ENCODE peak calls at places on chromosome 21, in seven cellular contexts. One of them, this sample, is unnamed.

GRCh38 chr21:36175771-36176565 is 19.3 kb downstream of the DOP1B start:
- DNase-seq in activated CD4-positive, CD25-positive, alpha-beta regulatory T cell treated with anti-CD3 and anti-CD28 coated beads, Interleukin-2, amount 50 U/mL, for 72 hours: no peak
- DNase-seq in hippocampal formation: no peak
- DNase-seq in body of pancreas: no peak
- DNase-seq in AG08396: no peak
- DNase-seq in fibroblast of villous mesenchyme: no peak
- DNase-seq in islet precursor cell: no peak
- DNase-seq in this sample: no peak

GRCh38 chr21:45447821-45448220 is 42.9 kb downstream of the COL18A1 start:
- DNase-seq in activated CD4-positive, CD25-positive, alpha-beta regulatory T cell treated with anti-CD3 and anti-CD28 coated beads, Interleukin-2, amount 50 U/mL, for 72 hours: no peak
- DNase-seq in hippocampal formation: no peak
- DNase-seq in body of pancreas: no peak
- DNase-seq in AG08396: no peak
- DNase-seq in fibroblast of villous mesenchyme: no peak
- DNase-seq in islet precursor cell: peak
- DNase-seq in this sample: no peak

GRCh38 chr21:37045139-37045538 is 27.7 kb downstream of the PIGP start:
- DNase-seq in activated CD4-positive, CD25-positive, alpha-beta regulatory T cell treated with anti-CD3 and anti-CD28 coated beads, Interleukin-2, amount 50 U/mL, for 72 hours: no peak
- DNase-seq in hippocampal formation: no peak
- DNase-seq in body of pancreas: no peak
- DNase-seq in AG08396: no peak
- DNase-seq in fibroblast of villous mesenchyme: no peak
- DNase-seq in islet precursor cell: no peak
- DNase-seq in this sample: no peak

GRCh38 chr21:46122241-46122671 is 24.3 kb downstream of the COL6A2 start:
- DNase-seq in activated CD4-positive, CD25-positive, alpha-beta regulatory T cell treated with anti-CD3 and anti-CD28 coated beads, Interleukin-2, amount 50 U/mL, for 72 hours: no peak
- DNase-seq in hippocampal formation: no peak
- DNase-seq in body of pancreas: peak
- DNase-seq in AG08396: peak
- DNase-seq in fibroblast of villous mesenchyme: peak
- DNase-seq in islet precursor cell: peak
- DNase-seq in this sample: peak

GRCh38 chr21:25625036-25625435 is 14.0 kb upstream of the JAM2 start:
- DNase-seq in activated CD4-positive, CD25-positive, alpha-beta regulatory T cell treated with anti-CD3 and anti-CD28 coated beads, Interleukin-2, amount 50 U/mL, for 72 hours: no peak
- DNase-seq in hippocampal formation: no peak
- DNase-seq in body of pancreas: no peak
- DNase-seq in AG08396: peak
- DNase-seq in fibroblast of villous mesenchyme: peak
- DNase-seq in islet precursor cell: no peak
- DNase-seq in this sample: no peak

GRCh38 chr21:42676799-42677198 is 23.4 kb downstream of the PDE9A start:
- DNase-seq in activated CD4-positive, CD25-positive, alpha-beta regulatory T cell treated with anti-CD3 and anti-CD28 coated beads, Interleukin-2, amount 50 U/mL, for 72 hours: no peak
- DNase-seq in hippocampal formation: no peak
- DNase-seq in body of pancreas: no peak
- DNase-seq in AG08396: no peak
- DNase-seq in fibroblast of villous mesenchyme: no peak
- DNase-seq in islet precursor cell: no peak
- DNase-seq in this sample: no peak

GRCh38 chr21:32965281-32965680 is 60.5 kb upstream of the OLIG2 start:
- DNase-seq in activated CD4-positive, CD25-positive, alpha-beta regulatory T cell treated with anti-CD3 and anti-CD28 coated beads, Interleukin-2, amount 50 U/mL, for 72 hours: no peak
- DNase-seq in hippocampal formation: no peak
- DNase-seq in body of pancreas: no peak
- DNase-seq in AG08396: no peak
- DNase-seq in fibroblast of villous mesenchyme: no peak
- DNase-seq in islet precursor cell: no peak
- DNase-seq in this sample: no peak

GRCh38 chr21:45326169-45326833 is 38.6 kb upstream of the POFUT2 start:
- DNase-seq in activated CD4-positive, CD25-positive, alpha-beta regulatory T cell treated with anti-CD3 and anti-CD28 coated beads, Interleukin-2, amount 50 U/mL, for 72 hours: no peak
- DNase-seq in hippocampal formation: peak
- DNase-seq in body of pancreas: peak
- DNase-seq in AG08396: peak
- DNase-seq in fibroblast of villous mesenchyme: peak
- DNase-seq in islet precursor cell: peak
- DNase-seq in this sample: no peak

GRCh38 chr21:32538147-32538792 is 47.1 kb downstream of the TCP10L start:
- DNase-seq in activated CD4-positive, CD25-positive, alpha-beta regulatory T cell treated with anti-CD3 and anti-CD28 coated beads, Interleukin-2, amount 50 U/mL, for 72 hours: no peak
- DNase-seq in hippocampal formation: no peak
- DNase-seq in body of pancreas: no peak
- DNase-seq in AG08396: no peak
- DNase-seq in fibroblast of villous mesenchyme: no peak
- DNase-seq in islet precursor cell: no peak
- DNase-seq in this sample: no peak

GRCh38 chr21:35796834-35797233 is 263.5 kb downstream of the SETD4 start:
- DNase-seq in activated CD4-positive, CD25-positive, alpha-beta regulatory T cell treated with anti-CD3 and anti-CD28 coated beads, Interleukin-2, amount 50 U/mL, for 72 hours: no peak
- DNase-seq in hippocampal formation: peak
- DNase-seq in body of pancreas: no peak
- DNase-seq in AG08396: no peak
- DNase-seq in fibroblast of villous mesenchyme: peak
- DNase-seq in islet precursor cell: no peak
- DNase-seq in this sample: no peak

GRCh38 chr21:25573409-25574206 is 33.7 kb downstream of the MRPL39 start:
- DNase-seq in activated CD4-positive, CD25-positive, alpha-beta regulatory T cell treated with anti-CD3 and anti-CD28 coated beads, Interleukin-2, amount 50 U/mL, for 72 hours: no peak
- DNase-seq in hippocampal formation: no peak
- DNase-seq in body of pancreas: no peak
- DNase-seq in AG08396: peak
- DNase-seq in fibroblast of villous mesenchyme: peak
- DNase-seq in islet precursor cell: no peak
- DNase-seq in this sample: no peak

GRCh38 chr21:35084869-35085268 is 35.8 kb upstream of the RUNX1 start:
- DNase-seq in activated CD4-positive, CD25-positive, alpha-beta regulatory T cell treated with anti-CD3 and anti-CD28 coated beads, Interleukin-2, amount 50 U/mL, for 72 hours: no peak
- DNase-seq in hippocampal formation: no peak
- DNase-seq in body of pancreas: no peak
- DNase-seq in AG08396: peak
- DNase-seq in fibroblast of villous mesenchyme: peak
- DNase-seq in islet precursor cell: no peak
- DNase-seq in this sample: no peak

GRCh38 chr21:35390013-35390776 is 341.1 kb upstream of the RUNX1 start:
- DNase-seq in activated CD4-positive, CD25-positive, alpha-beta regulatory T cell treated with anti-CD3 and anti-CD28 coated beads, Interleukin-2, amount 50 U/mL, for 72 hours: no peak
- DNase-seq in hippocampal formation: no peak
- DNase-seq in body of pancreas: peak
- DNase-seq in AG08396: peak
- DNase-seq in fibroblast of villous mesenchyme: peak
- DNase-seq in islet precursor cell: no peak
- DNase-seq in this sample: no peak

GRCh38 chr21:42465008-42465878 is 30.8 kb downstream of the RSPH1 start:
- DNase-seq in activated CD4-positive, CD25-positive, alpha-beta regulatory T cell treated with anti-CD3 and anti-CD28 coated beads, Interleukin-2, amount 50 U/mL, for 72 hours: no peak
- DNase-seq in hippocampal formation: no peak
- DNase-seq in body of pancreas: peak
- DNase-seq in AG08396: no peak
- DNase-seq in fibroblast of villous mesenchyme: no peak
- DNase-seq in islet precursor cell: no peak
- DNase-seq in this sample: no peak

GRCh38 chr21:45990741-45991605 is 9.4 kb downstream of the COL6A1 start:
- DNase-seq in activated CD4-positive, CD25-positive, alpha-beta regulatory T cell treated with anti-CD3 and anti-CD28 coated beads, Interleukin-2, amount 50 U/mL, for 72 hours: no peak
- DNase-seq in hippocampal formation: no peak
- DNase-seq in body of pancreas: no peak
- DNase-seq in AG08396: no peak
- DNase-seq in fibroblast of villous mesenchyme: no peak
- DNase-seq in islet precursor cell: peak
- DNase-seq in this sample: no peak

GRCh38 chr21:34807146-34807880 is 138.5 kb downstream of the CLIC6 start:
- DNase-seq in activated CD4-positive, CD25-positive, alpha-beta regulatory T cell treated with anti-CD3 and anti-CD28 coated beads, Interleukin-2, amount 50 U/mL, for 72 hours: peak
- DNase-seq in hippocampal formation: no peak
- DNase-seq in body of pancreas: no peak
- DNase-seq in AG08396: peak
- DNase-seq in fibroblast of villous mesenchyme: peak
- DNase-seq in islet precursor cell: peak
- DNase-seq in this sample: no peak

GRCh38 chr21:34822957-34823356 is 154.2 kb downstream of the CLIC6 start:
- DNase-seq in activated CD4-positive, CD25-positive, alpha-beta regulatory T cell treated with anti-CD3 and anti-CD28 coated beads, Interleukin-2, amount 50 U/mL, for 72 hours: no peak
- DNase-seq in hippocampal formation: no peak
- DNase-seq in body of pancreas: no peak
- DNase-seq in AG08396: no peak
- DNase-seq in fibroblast of villous mesenchyme: peak
- DNase-seq in islet precursor cell: no peak
- DNase-seq in this sample: no peak

GRCh38 chr21:27359141-27359540 is 392.3 kb upstream of the ADAMTS5 start:
- DNase-seq in activated CD4-positive, CD25-positive, alpha-beta regulatory T cell treated with anti-CD3 and anti-CD28 coated beads, Interleukin-2, amount 50 U/mL, for 72 hours: no peak
- DNase-seq in hippocampal formation: no peak
- DNase-seq in body of pancreas: no peak
- DNase-seq in AG08396: no peak
- DNase-seq in fibroblast of villous mesenchyme: peak
- DNase-seq in islet precursor cell: no peak
- DNase-seq in this sample: no peak

GRCh38 chr21:46254208-46254975 is 25.8 kb upstream of the LSS start:
- DNase-seq in activated CD4-positive, CD25-positive, alpha-beta regulatory T cell treated with anti-CD3 and anti-CD28 coated beads, Interleukin-2, amount 50 U/mL, for 72 hours: no peak
- DNase-seq in hippocampal formation: no peak
- DNase-seq in body of pancreas: no peak
- DNase-seq in AG08396: no peak
- DNase-seq in fibroblast of villous mesenchyme: no peak
- DNase-seq in islet precursor cell: no peak
- DNase-seq in this sample: no peak

GRCh38 chr21:31108969-31109368 is 70.7 kb upstream of the KRTAP19-8 start:
- DNase-seq in activated CD4-positive, CD25-positive, alpha-beta regulatory T cell treated with anti-CD3 and anti-CD28 coated beads, Interleukin-2, amount 50 U/mL, for 72 hours: no peak
- DNase-seq in hippocampal formation: peak
- DNase-seq in body of pancreas: no peak
- DNase-seq in AG08396: no peak
- DNase-seq in fibroblast of villous mesenchyme: no peak
- DNase-seq in islet precursor cell: no peak
- DNase-seq in this sample: no peak

This sample was measured in type B pancreatic cell.